ENCODE peak calls at places on chromosomes 7 and 10, in seven cellular contexts. One of them, this sample, is unnamed.
A peak's percentile ranks its signal among the peaks of the same experiment; 100 is the strongest.

GRCh38 chr10:5070648-5071410 is 23.4 kb upstream of the AKR1C3 start:
- DNase-seq in cardiac muscle cell: peak; percentile 76
- DNase-seq in tibial artery: no peak
- DNase-seq in heart left ventricle: no peak
- DNase-seq in body of pancreas: peak; percentile 43
- DNase-seq in hepatocyte: no peak
- DNase-seq in stomach: no peak
- DNase-seq in this sample: no peak

GRCh38 chr7:135558337-135558767 is 635 bp downstream of the NUP205 start:
- DNase-seq in cardiac muscle cell: peak; percentile 51
- DNase-seq in body of pancreas: peak; percentile 50
- DNase-seq in tibial artery: peak; percentile 73
- DNase-seq in heart left ventricle: peak; percentile 36
- DNase-seq in hepatocyte: peak; percentile 73
- DNase-seq in stomach: peak; percentile 36
- DNase-seq in this sample: peak; percentile 62

GRCh38 chr7:144632724-144633123 is 203.1 kb downstream of the TPK1 start:
- DNase-seq in stomach: no peak
- DNase-seq in hepatocyte: no peak
- DNase-seq in heart left ventricle: no peak
- DNase-seq in body of pancreas: no peak
- DNase-seq in cardiac muscle cell: no peak
- DNase-seq in tibial artery: no peak
- DNase-seq in this sample: no peak

GRCh38 chr7:104931181-104931781 is 82.7 kb upstream of the KMT2E start:
- DNase-seq in body of pancreas: peak; percentile 80
- DNase-seq in cardiac muscle cell: no peak
- DNase-seq in stomach: peak; percentile 90
- DNase-seq in heart left ventricle: no peak
- DNase-seq in hepatocyte: no peak
- DNase-seq in tibial artery: no peak
- DNase-seq in this sample: no peak

GRCh38 chr7:20598479-20599419 is 16.7 kb upstream of the ABCB5 start:
- DNase-seq in hepatocyte: peak; percentile 73
- DNase-seq in tibial artery: no peak
- DNase-seq in heart left ventricle: no peak
- DNase-seq in stomach: no peak
- DNase-seq in cardiac muscle cell: peak; percentile 78
- DNase-seq in body of pancreas: no peak
- DNase-seq in this sample: no peak

GRCh38 chr10:2938869-2939268 is 128.5 kb upstream of the PFKP start:
- DNase-seq in cardiac muscle cell: peak; percentile 11
- DNase-seq in tibial artery: no peak
- DNase-seq in body of pancreas: no peak
- DNase-seq in heart left ventricle: no peak
- DNase-seq in hepatocyte: no peak
- DNase-seq in stomach: no peak
- DNase-seq in this sample: no peak

GRCh38 chr7:12619461-12620069 is 49.0 kb downstream of the SCIN start:
- DNase-seq in tibial artery: no peak
- DNase-seq in stomach: no peak
- DNase-seq in hepatocyte: no peak
- DNase-seq in cardiac muscle cell: no peak
- DNase-seq in body of pancreas: no peak
- DNase-seq in heart left ventricle: no peak
- DNase-seq in this sample: no peak

GRCh38 chr10:17075510-17075909 is 54.1 kb downstream of the CUBN start:
- DNase-seq in stomach: no peak
- DNase-seq in heart left ventricle: no peak
- DNase-seq in tibial artery: no peak
- DNase-seq in body of pancreas: no peak
- DNase-seq in hepatocyte: peak; percentile 65
- DNase-seq in cardiac muscle cell: peak; percentile 95
- DNase-seq in this sample: no peak

GRCh38 chr10:90960355-90960814 is 39.5 kb upstream of the ANKRD1 start:
- DNase-seq in stomach: no peak
- DNase-seq in cardiac muscle cell: peak; percentile 57
- DNase-seq in tibial artery: no peak
- DNase-seq in heart left ventricle: no peak
- DNase-seq in body of pancreas: no peak
- DNase-seq in hepatocyte: peak; percentile 17
- DNase-seq in this sample: no peak

GRCh38 chr10:127907411-127908105 is 655 bp downstream of the PTPRE start:
- DNase-seq in hepatocyte: peak; percentile 37
- DNase-seq in stomach: peak; percentile 47
- DNase-seq in cardiac muscle cell: peak; percentile 80
- DNase-seq in tibial artery: no peak
- DNase-seq in heart left ventricle: peak; percentile 75
- DNase-seq in body of pancreas: no peak
- DNase-seq in this sample: peak; percentile 86

GRCh38 chr7:20269726-20270125 is 52.5 kb upstream of the MACC1 start:
- DNase-seq in body of pancreas: no peak
- DNase-seq in stomach: no peak
- DNase-seq in cardiac muscle cell: peak; percentile 70
- DNase-seq in heart left ventricle: no peak
- DNase-seq in hepatocyte: no peak
- DNase-seq in tibial artery: no peak
- DNase-seq in this sample: no peak

GRCh38 chr10:6232846-6233724 is 30.4 kb downstream of the PFKFB3 start:
- DNase-seq in stomach: no peak
- DNase-seq in body of pancreas: no peak
- DNase-seq in tibial artery: no peak
- DNase-seq in hepatocyte: no peak
- DNase-seq in cardiac muscle cell: no peak
- DNase-seq in heart left ventricle: no peak
- DNase-seq in this sample: peak; percentile 76

GRCh38 chr7:130131191-130131834 is 61.0 kb downstream of the KLHDC10 start:
- DNase-seq in body of pancreas: no peak
- DNase-seq in stomach: no peak
- DNase-seq in heart left ventricle: no peak
- DNase-seq in tibial artery: no peak
- DNase-seq in cardiac muscle cell: no peak
- DNase-seq in hepatocyte: no peak
- DNase-seq in this sample: no peak

GRCh38 chr7:98872328-98872924 is 2.6 kb upstream of the TMEM130 start:
- DNase-seq in body of pancreas: no peak
- DNase-seq in hepatocyte: no peak
- DNase-seq in tibial artery: peak; percentile 23
- DNase-seq in stomach: no peak
- DNase-seq in heart left ventricle: no peak
- DNase-seq in cardiac muscle cell: no peak
- DNase-seq in this sample: peak; percentile 1

GRCh38 chr10:122154733-122155366 is 116.2 kb upstream of the BTBD16 start:
- DNase-seq in body of pancreas: no peak
- DNase-seq in stomach: no peak
- DNase-seq in heart left ventricle: peak; percentile 68
- DNase-seq in cardiac muscle cell: peak; percentile 46
- DNase-seq in hepatocyte: peak; percentile 30
- DNase-seq in tibial artery: peak; percentile 89
- DNase-seq in this sample: peak; percentile 82

GRCh38 chr10:97090035-97090434 is 95.7 kb downstream of the SLIT1 start:
- DNase-seq in heart left ventricle: no peak
- DNase-seq in tibial artery: no peak
- DNase-seq in hepatocyte: no peak
- DNase-seq in cardiac muscle cell: no peak
- DNase-seq in stomach: no peak
- DNase-seq in body of pancreas: no peak
- DNase-seq in this sample: no peak

GRCh38 chr10:78458983-78459638 is 425.4 kb downstream of the RPS24 start:
- DNase-seq in tibial artery: no peak
- DNase-seq in body of pancreas: peak; percentile 29
- DNase-seq in hepatocyte: peak; percentile 69
- DNase-seq in cardiac muscle cell: peak; percentile 84
- DNase-seq in heart left ventricle: no peak
- DNase-seq in stomach: no peak
- DNase-seq in this sample: no peak

GRCh38 chr7:149161241-149161848 is 14.1 kb downstream of the ZNF398 start:
- DNase-seq in tibial artery: no peak
- DNase-seq in heart left ventricle: no peak
- DNase-seq in body of pancreas: no peak
- DNase-seq in stomach: no peak
- DNase-seq in hepatocyte: no peak
- DNase-seq in cardiac muscle cell: no peak
- DNase-seq in this sample: no peak

GRCh38 chr7:95871078-95871848 is 98.9 kb downstream of the DYNC1I1 start:
- DNase-seq in hepatocyte: peak; percentile 71
- DNase-seq in tibial artery: no peak
- DNase-seq in heart left ventricle: no peak
- DNase-seq in body of pancreas: peak; percentile 38
- DNase-seq in cardiac muscle cell: peak; percentile 65
- DNase-seq in stomach: no peak
- DNase-seq in this sample: no peak

GRCh38 chr7:111210996-111211395 is 120.1 kb downstream of the LRRN3 start:
- DNase-seq in tibial artery: no peak
- DNase-seq in hepatocyte: no peak
- DNase-seq in heart left ventricle: no peak
- DNase-seq in stomach: no peak
- DNase-seq in body of pancreas: no peak
- DNase-seq in cardiac muscle cell: peak; percentile 45
- DNase-seq in this sample: no peak

GRCh38 chr10:110504111-110504735 is 6.5 kb downstream of the DUSP5 start:
- DNase-seq in tibial artery: peak; percentile 70
- DNase-seq in cardiac muscle cell: peak; percentile 80
- DNase-seq in hepatocyte: no peak
- DNase-seq in body of pancreas: no peak
- DNase-seq in heart left ventricle: peak; percentile 53
- DNase-seq in stomach: peak; percentile 41
- DNase-seq in this sample: no peak

GRCh38 chr10:123777881-123778280 is 111.7 kb downstream of the GPR26 start:
- DNase-seq in tibial artery: no peak
- DNase-seq in hepatocyte: no peak
- DNase-seq in cardiac muscle cell: no peak
- DNase-seq in heart left ventricle: no peak
- DNase-seq in body of pancreas: no peak
- DNase-seq in stomach: no peak
- DNase-seq in this sample: no peak

GRCh38 chr7:94874036-94874745 is 33.2 kb upstream of the PPP1R9A start:
- DNase-seq in hepatocyte: no peak
- DNase-seq in stomach: no peak
- DNase-seq in tibial artery: no peak
- DNase-seq in heart left ventricle: no peak
- DNase-seq in cardiac muscle cell: no peak
- DNase-seq in body of pancreas: no peak
- DNase-seq in this sample: no peak

DNA sequence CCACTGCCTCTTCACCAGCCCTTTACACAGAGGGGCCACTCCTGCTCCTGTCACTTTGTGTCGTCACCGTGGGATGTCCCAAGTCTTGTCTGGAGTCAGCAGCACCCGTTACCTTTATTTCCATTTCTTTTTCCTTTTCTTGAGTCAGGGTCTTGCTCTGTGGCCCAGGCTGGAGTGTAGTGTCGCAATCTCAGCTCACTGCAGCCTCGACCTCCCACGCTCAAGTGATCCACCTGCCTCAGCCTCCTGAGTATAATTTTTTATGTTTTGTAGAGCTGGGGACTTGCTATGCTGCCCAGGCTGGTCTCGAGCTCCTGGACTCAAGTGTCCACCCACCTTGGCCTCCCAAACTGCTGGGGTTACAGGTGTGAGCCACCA is 28.6 kb upstream of the ADGRA1 start:
- DNase-seq in heart left ventricle: no peak
- DNase-seq in stomach: no peak
- DNase-seq in tibial artery: no peak
- DNase-seq in cardiac muscle cell: no peak
- DNase-seq in body of pancreas: no peak
- DNase-seq in hepatocyte: no peak
- DNase-seq in this sample: no peak
- H3K9me3 ChIP-seq in heart left ventricle: no peaks in the 10 kb centered on the region
- H3K9me3 ChIP-seq in stomach: no peaks in the 10 kb centered on the region
- H3K9me3 ChIP-seq in tibial artery: no peaks in the 10 kb centered on the region
- H3K9me3 ChIP-seq in cardiac muscle cell: no peaks in the 10 kb centered on the region
- H3K9me3 ChIP-seq in body of pancreas: no peaks in the 10 kb centered on the region
- H3K9me3 ChIP-seq in hepatocyte: no peaks in the 10 kb centered on the region
- H3K9me3 ChIP-seq in this sample: no peaks in the 10 kb centered on the region

DNA sequence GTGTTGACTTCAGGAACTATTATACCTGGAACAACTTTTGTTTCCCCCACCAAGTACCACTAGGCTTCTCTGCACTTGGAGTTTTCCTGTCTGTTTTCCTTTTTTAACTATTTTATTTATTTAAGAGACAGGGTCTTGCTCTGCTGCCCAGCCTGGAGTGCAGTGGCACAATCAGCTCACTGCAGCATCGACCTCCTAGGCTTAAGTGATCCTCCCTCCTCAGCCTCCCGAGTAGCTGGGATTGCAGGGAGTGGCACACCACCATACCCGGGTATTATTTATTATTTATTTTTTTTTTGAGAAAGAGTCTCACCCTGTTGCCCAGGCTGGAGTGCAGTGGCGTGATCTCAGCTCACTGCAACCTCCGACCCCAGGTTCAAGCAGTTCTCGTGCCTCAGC is 2.1 kb upstream of the GIGYF1 start:
- DNase-seq in heart left ventricle: no peak
- DNase-seq in hepatocyte: no peak
- DNase-seq in stomach: no peak
- DNase-seq in cardiac muscle cell: no peak
- DNase-seq in tibial artery: no peak
- DNase-seq in body of pancreas: no peak
- DNase-seq in this sample: no peak
- H3K4me3 ChIP-seq in heart left ventricle: no peak overlapping the region
- H3K4me3 ChIP-seq in hepatocyte: no peak overlapping the region
- H3K4me3 ChIP-seq in stomach: no peak overlapping the region
- H3K4me3 ChIP-seq in cardiac muscle cell: no peak overlapping the region
- H3K4me3 ChIP-seq in tibial artery: no peak overlapping the region
- H3K4me3 ChIP-seq in body of pancreas: no peak overlapping the region
- H3K4me3 ChIP-seq in this sample: no peak overlapping the region

GRCh38 chr10:130283234-130283574 is 147.0 kb downstream of the GLRX3 start:
- DNase-seq in cardiac muscle cell: no peak
- DNase-seq in heart left ventricle: no peak
- DNase-seq in stomach: no peak
- DNase-seq in hepatocyte: no peak
- DNase-seq in tibial artery: no peak
- DNase-seq in body of pancreas: no peak
- DNase-seq in this sample: no peak
- H3K9me3 ChIP-seq in cardiac muscle cell: no peaks in the 10 kb centered on the region
- H3K9me3 ChIP-seq in heart left ventricle: peaks cover 28% of the 10 kb centered on the region
- H3K9me3 ChIP-seq in stomach: peaks cover 100% of the 10 kb centered on the region
- H3K9me3 ChIP-seq in hepatocyte: peaks cover 21% of the 10 kb centered on the region
- H3K9me3 ChIP-seq in tibial artery: peaks cover 71% of the 10 kb centered on the region
- H3K9me3 ChIP-seq in body of pancreas: peaks cover 45% of the 10 kb centered on the region
- H3K9me3 ChIP-seq in this sample: peaks cover 23% of the 10 kb centered on the region

DNA sequence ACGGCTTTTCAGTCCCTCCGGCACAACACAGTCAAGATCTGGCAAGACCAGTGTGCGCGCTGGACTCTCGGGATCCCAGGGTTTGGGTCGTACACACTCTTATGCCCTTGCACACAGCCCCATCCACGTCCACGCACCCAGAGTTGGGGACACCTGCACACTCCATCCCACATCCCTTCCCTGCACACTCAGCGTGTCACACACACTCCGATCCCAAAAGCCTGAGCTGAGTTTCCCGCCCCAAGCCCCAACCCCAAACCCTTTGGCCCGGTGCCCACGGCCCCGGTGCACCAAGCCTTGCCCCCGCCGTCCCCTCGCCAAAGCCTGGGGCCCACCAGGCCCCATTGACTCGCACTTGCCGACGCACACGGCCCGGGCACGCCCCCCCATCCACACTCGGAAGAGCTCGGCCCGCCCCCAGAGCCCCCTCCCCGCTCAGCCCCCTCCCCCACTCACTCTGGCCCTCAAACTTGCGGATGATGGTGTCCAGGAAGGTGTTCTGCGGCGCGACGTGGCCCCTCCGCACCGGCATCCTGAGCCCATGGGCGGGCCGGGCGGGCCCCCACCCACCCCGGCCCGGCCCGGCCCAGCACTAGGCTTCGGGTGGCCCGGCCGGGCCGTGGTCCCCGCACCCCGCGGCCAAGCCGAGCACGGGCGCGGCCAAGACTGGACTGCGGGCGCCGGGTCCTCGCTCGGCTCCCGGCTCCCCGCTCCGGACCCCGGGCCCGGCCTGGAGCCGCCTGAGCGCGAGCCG is 562 bp downstream of the KCNH2 start:
- DNase-seq in heart left ventricle: peak; percentile 66
- DNase-seq in tibial artery: no peak
- DNase-seq in body of pancreas: no peak
- DNase-seq in cardiac muscle cell: no peak
- DNase-seq in stomach: no peak
- DNase-seq in hepatocyte: no peak
- DNase-seq in this sample: no peak
- H3K4me3 ChIP-seq in heart left ventricle: peak overlapping the region; percentile 55
- H3K4me3 ChIP-seq in tibial artery: peak overlapping the region; percentile 29
- H3K4me3 ChIP-seq in body of pancreas: no peak overlapping the region
- H3K4me3 ChIP-seq in cardiac muscle cell: peak overlapping the region; percentile 82
- H3K4me3 ChIP-seq in stomach: peak overlapping the region; percentile 52
- H3K4me3 ChIP-seq in hepatocyte: peak overlapping the region; percentile 20
- H3K4me3 ChIP-seq in this sample: peak overlapping the region; percentile 36